ENCODE peak calls at places on chromosome 7, in nine cellular contexts. P is HCT116, D is fibroblast of lung, X is mammary epithelial cell, F is neuronal stem cell, J is PC-3, T is GM23248, N is Karpas-422, R is OCI-LY7. A is an unnamed sample.

GRCh38 chr7:117728858-117729257 is 144.4 kb downstream of the CTTNBP2 start:
- DNase-seq in P (no peak), D (no peak), X (no peak), F (no peak), J (no peak), T (no peak), N (no peak), R (no peak), A (no peak)

GRCh38 chr7:83837683-83838082 is 188.7 kb upstream of the SEMA3E start:
- DNase-seq in P (no peak), D (no peak), X (no peak), F (no peak), J (no peak), T (no peak), N (no peak), R (no peak), A (no peak)

GRCh38 chr7:9672518-9672917 is 1239.1 kb downstream of the NXPH1 start:
- DNase-seq in P (no peak), D (no peak), X (no peak), F (no peak), J (no peak), T (no peak), N (no peak), R (no peak), A (no peak)

GRCh38 chr7:81956520-81956919 is 186.7 kb upstream of the HGF start:
- DNase-seq in P (peak), D (peak), X (no peak), F (peak), J (peak), T (peak), N (peak), R (peak), A (peak)

GRCh38 chr7:106561657-106562411 is 99.1 kb downstream of the CCDC71L start:
- DNase-seq in P (no peak), D (no peak), X (no peak), F (no peak), J (no peak), T (no peak), N (no peak), R (no peak), A (no peak)

GRCh38 chr7:128874140-128875031 is 11.7 kb downstream of the ATP6V1F start:
- DNase-seq in P (no peak), D (no peak), X (no peak), F (no peak), J (peak), T (no peak), N (no peak), R (no peak), A (peak)

GRCh38 chr7:34842782-34843181 is 184.8 kb downstream of the NPSR1 start:
- DNase-seq in P (no peak), D (peak), X (no peak), F (no peak), J (no peak), T (peak), N (no peak), R (no peak), A (no peak)

GRCh38 chr7:155093586-155093985 is 23.5 kb downstream of the HTR5A start:
- DNase-seq in P (no peak), D (no peak), X (peak), F (no peak), J (peak), T (no peak), N (no peak), R (no peak), A (no peak)

GRCh38 chr7:51774178-51774577 is 457.6 kb upstream of the COBL start:
- DNase-seq in P (no peak), D (no peak), X (no peak), F (no peak), J (no peak), T (no peak), N (no peak), R (no peak), A (no peak)

GRCh38 chr7:111370002-111370401 is 192.3 kb downstream of the IMMP2L start:
- DNase-seq in P (no peak), D (no peak), X (peak), F (no peak), J (peak), T (no peak), N (no peak), R (no peak), A (no peak)

GRCh38 chr7:14836571-14837189 is 65.9 kb downstream of the DGKB start:
- DNase-seq in P (peak), D (peak), X (peak), F (peak), J (peak), T (peak), N (no peak), R (no peak), A (peak)

GRCh38 chr7:13742719-13743640 is 246.5 kb downstream of the ETV1 start:
- DNase-seq in P (peak), D (peak), X (peak), F (no peak), J (peak), T (peak), N (peak), R (peak), A (peak)

GRCh38 chr7:135308583-135309327 is 75.1 kb downstream of the STRA8 start:
- DNase-seq in P (no peak), D (no peak), X (no peak), F (no peak), J (no peak), T (no peak), N (no peak), R (no peak), A (no peak)

GRCh38 chr7:33886100-33886623 is 19.2 kb upstream of the BMPER start:
- DNase-seq in P (no peak), D (no peak), X (no peak), F (no peak), J (peak), T (peak), N (no peak), R (no peak), A (peak)

GRCh38 chr7:27175626-27176342 is 1.7 kb upstream of the HOXA10 start:
- DNase-seq in P (no peak), D (no peak), X (no peak), F (no peak), J (no peak), T (peak), N (no peak), R (no peak), A (no peak)

GRCh38 chr7:151472644-151473380 is 32.9 kb upstream of the CRYGN start:
- DNase-seq in P (no peak), D (peak), X (peak), F (no peak), J (peak), T (no peak), N (no peak), R (no peak), A (no peak)

GRCh38 chr7:132249591-132249971 is 326.7 kb downstream of the PLXNA4 start:
- DNase-seq in P (no peak), D (peak), X (peak), F (no peak), J (peak), T (peak), N (peak), R (no peak), A (peak)

GRCh38 chr7:24665564-24666294 is 91.5 kb downstream of the GSDME start:
- DNase-seq in P (peak), D (peak), X (peak), F (peak), J (peak), T (peak), N (peak), R (peak), A (peak)

GRCh38 chr7:142434666-142435174 is 176.9 kb upstream of the PRSS58 start:
- DNase-seq in P (no peak), D (no peak), X (no peak), F (no peak), J (no peak), T (no peak), N (no peak), R (no peak), A (no peak)

GRCh38 chr7:35576037-35576573 is 118.8 kb downstream of the HERPUD2 start:
- DNase-seq in P (no peak), D (no peak), X (no peak), F (no peak), J (no peak), T (no peak), N (no peak), R (no peak), A (no peak)

GRCh38 chr7:33762153-33762902 is 143.0 kb upstream of the BMPER start:
- DNase-seq in P (no peak), D (no peak), X (no peak), F (no peak), J (no peak), T (no peak), N (no peak), R (no peak), A (no peak)

GRCh38 chr7:20594023-20594422 is 21.4 kb upstream of the ABCB5 start:
- DNase-seq in P (no peak), D (no peak), X (no peak), F (no peak), J (no peak), T (no peak), N (no peak), R (no peak), A (no peak)

GRCh38 chr7:24492576-24492975 is 80.7 kb upstream of the PALS2 start:
- DNase-seq in P (no peak), D (no peak), X (no peak), F (no peak), J (no peak), T (no peak), N (no peak), R (no peak), A (no peak)

GRCh38 chr7:16359201-16359600 is 62.1 kb downstream of the CRPPA start:
- DNase-seq in P (no peak), D (no peak), X (no peak), F (no peak), J (no peak), T (peak), N (no peak), R (no peak), A (no peak)

GRCh38 chr7:54689394-54690058 is 69.5 kb downstream of the SEC61G start:
- DNase-seq in P (no peak), D (no peak), X (no peak), F (no peak), J (no peak), T (no peak), N (no peak), R (no peak), A (no peak)

GRCh38 chr7:154720016-154720415 is 282.9 kb downstream of the PAXIP1 start:
- DNase-seq in P (no peak), D (no peak), X (no peak), F (no peak), J (no peak), T (no peak), N (no peak), R (no peak), A (no peak)

GRCh38 chr7:27159278-27160146 is 3.0 kb upstream of the HOXA7 start:
- DNase-seq in P (no peak), D (no peak), X (peak), F (no peak), J (peak), T (no peak), N (no peak), R (no peak), A (no peak)

DNA sequence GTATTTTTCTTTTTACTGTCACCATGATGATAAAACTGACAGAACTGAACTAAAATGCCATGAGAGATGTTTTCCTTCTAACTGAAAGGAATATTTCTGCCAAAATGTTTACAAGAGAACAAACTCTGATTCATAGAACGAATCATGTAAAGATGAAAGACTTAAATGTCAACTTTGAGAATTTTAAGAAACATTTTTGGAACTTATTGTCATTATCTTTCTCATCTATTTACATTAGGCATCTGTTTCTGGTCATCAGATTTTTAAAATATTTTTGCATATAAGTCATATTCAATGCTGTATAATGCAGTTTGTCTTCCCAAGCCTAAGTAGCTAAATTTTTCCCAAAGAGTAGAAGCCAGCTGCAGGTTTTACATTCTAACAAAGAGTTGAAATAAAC is 358.5 kb downstream of the TFEC start:
- DNase-seq in P (no peak), D (peak), X (no peak), F (no peak), J (peak), T (peak), N (no peak), R (no peak), A (no peak)
- H3K4me2 ChIP-seq in P (no peak), D (peak), X (no peak), F (no peak), J (peak), T (peak), N (no peak), R (no peak), A (no peak)

GRCh38 chr7:30147785-30148184 is 13.0 kb downstream of the MTURN start:
- DNase-seq in P (no peak), D (no peak), X (no peak), F (no peak), J (no peak), T (no peak), N (no peak), R (no peak), A (no peak)
- H3K4me2 ChIP-seq in P (no peak), D (no peak), X (no peak), F (no peak), J (no peak), T (no peak), N (peak), R (no peak), A (no peak)

GRCh38 chr7:101859411-101860106 is 42.1 kb downstream of the CUX1 start:
- DNase-seq in P (no peak), D (no peak), X (no peak), F (no peak), J (no peak), T (peak), N (peak), R (peak), A (no peak)

GRCh38 chr7:101856488-101857357 is 39.3 kb downstream of the CUX1 start:
- DNase-seq in P (peak), D (peak), X (peak), F (no peak), J (peak), T (peak), N (peak), R (peak), A (peak)

GRCh38 chr7:101860316-101861222 is 43.1 kb downstream of the CUX1 start:
- DNase-seq in P (no peak), D (no peak), X (no peak), F (no peak), J (no peak), T (no peak), N (peak), R (peak), A (no peak)

GRCh38 chr7:101857358-101857794 is 40.0 kb downstream of the CUX1 start:
- DNase-seq in P (no peak), D (no peak), X (no peak), F (no peak), J (no peak), T (no peak), N (peak), R (no peak), A (no peak)

GRCh38 chr7:101858437-101859385 is 41.3 kb downstream of the CUX1 start:
- DNase-seq in P (no peak), D (no peak), X (no peak), F (no peak), J (no peak), T (no peak), N (peak), R (peak), A (peak)
- H3K4me2 ChIP-seq in P (no peak), D (no peak), X (no peak), F (no peak), J (no peak), T (no peak), N (peak), R (peak), A (no peak)

DNA sequence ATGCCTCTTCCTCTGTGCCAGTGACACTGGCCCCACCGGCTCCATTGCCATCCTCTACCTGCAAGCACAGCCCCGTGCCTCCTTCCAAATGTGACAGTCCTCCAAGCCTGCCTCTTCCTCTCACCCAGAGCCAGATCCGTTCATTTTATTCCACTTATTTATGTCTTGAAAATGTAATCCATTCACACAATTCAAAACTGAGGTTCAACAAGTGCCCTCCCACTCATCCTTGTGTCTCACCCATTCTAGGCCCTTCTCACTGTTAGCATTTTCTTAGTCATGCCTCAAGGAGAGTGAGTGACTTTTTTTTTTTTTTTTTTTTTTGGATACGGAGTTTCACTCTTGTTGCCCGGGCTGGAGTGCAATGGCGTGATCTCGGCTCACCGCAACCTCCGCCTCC is 41.7 kb downstream of the FKBP6 start:
- DNase-seq in P (no peak), D (no peak), X (no peak), F (no peak), J (no peak), T (no peak), N (no peak), R (no peak), A (no peak)
- H3K4me2 ChIP-seq in P (no peak), D (no peak), X (no peak), F (no peak), J (no peak), T (no peak), N (no peak), R (no peak), A (no peak)

GRCh38 chr7:5489991-5490536 is 66.4 kb upstream of the TNRC18 start:
- DNase-seq in P (no peak), D (no peak), X (no peak), F (no peak), J (no peak), T (no peak), N (no peak), R (no peak), A (no peak)
- H3K4me2 ChIP-seq in P (no peak), D (no peak), X (no peak), F (no peak), J (no peak), T (no peak), N (no peak), R (no peak), A (no peak)

GRCh38 chr7:98286093-98286525 is 4.6 kb downstream of the BRI3 start:
- DNase-seq in P (peak), D (peak), X (peak), F (no peak), J (peak), T (peak), N (no peak), R (no peak), A (peak)
- H3K4me2 ChIP-seq in P (peak), D (peak), X (peak), F (no peak), J (peak), T (peak), N (no peak), R (no peak), A (peak)

GRCh38 chr7:2474813-2475677 is 1.2 kb downstream of the GRIFIN start:
- DNase-seq in P (no peak), D (no peak), X (no peak), F (no peak), J (no peak), T (no peak), N (no peak), R (no peak), A (peak)
- H3K4me2 ChIP-seq in P (no peak), D (no peak), X (no peak), F (no peak), J (no peak), T (no peak), N (no peak), R (no peak), A (no peak)

GRCh38 chr7:95874129-95874528 is 101.8 kb downstream of the DYNC1I1 start:
- DNase-seq in P (no peak), D (no peak), X (no peak), F (no peak), J (no peak), T (no peak), N (no peak), R (no peak), A (no peak)
- H3K4me2 ChIP-seq in P (no peak), D (no peak), X (no peak), F (no peak), J (no peak), T (no peak), N (no peak), R (no peak), A (no peak)

DNA sequence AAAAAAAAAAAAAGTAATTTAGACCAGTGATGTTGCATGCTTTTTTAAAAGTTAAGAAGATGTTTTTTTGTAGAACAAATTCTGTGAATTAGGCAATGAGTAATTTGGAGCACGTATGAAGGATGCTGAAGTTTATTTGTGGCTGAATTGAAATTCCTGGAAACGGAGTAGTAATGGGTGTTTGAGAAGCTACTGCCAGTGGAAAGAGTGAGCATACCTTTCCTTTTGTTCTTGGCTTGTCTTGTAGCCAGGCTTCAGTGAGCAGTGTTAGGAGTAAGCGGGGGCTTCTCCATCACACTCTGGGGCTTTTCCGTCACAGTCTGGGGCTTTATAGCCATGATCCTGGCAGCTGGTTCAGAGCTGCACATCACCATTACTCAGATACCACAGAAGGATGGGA is 32.3 kb downstream of the GARS1 start:
- DNase-seq in P (no peak), D (no peak), X (no peak), F (no peak), J (no peak), T (no peak), N (no peak), R (no peak), A (no peak)
- H3K4me2 ChIP-seq in P (no peak), D (no peak), X (no peak), F (no peak), J (no peak), T (no peak), N (no peak), R (no peak), A (no peak)